ENCODE peak calls at places on chromosomes 11 and 22, in five cellular contexts. H is Peyer's patch, C is thoracic aorta, Q is ovary, T is PC-9. O is an unnamed sample.

GRCh38 chr11:76592961-76593360 is 77.6 kb downstream of the LRRC32 start:
- DNase-seq in H (no peak), C (no peak), Q (no peak), T (no peak), O (no peak)

GRCh38 chr22:30206964-30207363 is 39.6 kb downstream of the LIF start:
- DNase-seq in H (peak), C (no peak), Q (peak), T (peak), O (peak)

GRCh38 chr22:23060612-23061400 is 9.5 kb upstream of the GNAZ start:
- DNase-seq in H (peak), C (no peak), Q (no peak), T (no peak), O (no peak)

GRCh38 chr11:66334605-66335442 is 1.4 kb downstream of the RIN1 start:
- DNase-seq in H (no peak), C (no peak), Q (no peak), T (no peak), O (no peak)

GRCh38 chr11:117834838-117835443 is 10.4 kb upstream of the FXYD2 start:
- DNase-seq in H (peak), C (no peak), Q (no peak), T (no peak), O (no peak)

GRCh38 chr11:17511571-17511970 is 32.6 kb downstream of the USH1C start:
- DNase-seq in H (no peak), C (no peak), Q (no peak), T (no peak), O (peak)

GRCh38 chr11:124581817-124582216 is 12.0 kb downstream of the OR8A1 start:
- DNase-seq in H (no peak), C (no peak), Q (no peak), T (no peak), O (no peak)

GRCh38 chr22:37607912-37608476 is 640 bp upstream of the GGA1 start:
- DNase-seq in H (no peak), C (no peak), Q (no peak), T (peak), O (no peak)

GRCh38 chr22:29043906-29044575 is 17.6 kb downstream of the C22orf31 start:
- DNase-seq in H (no peak), C (no peak), Q (no peak), T (no peak), O (no peak)

GRCh38 chr11:65858354-65859133 is 564 bp upstream of the CFL1 start:
- DNase-seq in H (no peak), C (no peak), Q (no peak), T (no peak), O (no peak)

GRCh38 chr22:21003782-21004181 is 1.9 kb upstream of the THAP7 start:
- DNase-seq in H (no peak), C (no peak), Q (no peak), T (no peak), O (no peak)

GRCh38 chr22:41361716-41362310 is 19.9 kb upstream of the TEF start:
- DNase-seq in H (no peak), C (no peak), Q (no peak), T (no peak), O (no peak)

GRCh38 chr11:62770778-62771143 is 435 bp upstream of the TAF6L start:
- DNase-seq in H (peak), C (no peak), Q (peak), T (peak), O (no peak)

DNA sequence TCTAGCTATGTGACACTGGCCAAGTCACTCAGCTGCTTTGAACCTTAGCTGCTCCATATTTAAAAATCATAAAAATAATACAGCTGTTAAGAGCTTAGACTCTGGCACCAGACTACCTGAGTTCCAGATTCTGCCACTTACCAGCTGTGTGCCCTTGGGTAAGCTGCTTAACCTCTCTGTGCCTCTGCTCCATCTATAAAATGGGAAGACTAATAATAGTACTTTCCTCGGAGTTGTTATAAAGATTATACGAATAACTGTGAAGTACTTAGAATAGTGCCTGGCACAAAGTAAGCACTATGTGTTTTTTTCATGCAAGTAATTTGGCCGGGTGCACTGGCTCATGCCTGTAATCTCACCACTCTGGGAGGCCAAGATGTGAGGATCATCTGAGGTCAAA is 1.4 kb downstream of the HDHD5 start:
- DNase-seq in H (no peak), C (no peak), Q (no peak), T (no peak), O (no peak)
- H3K4me3 ChIP-seq in H (no peak), C (peak), Q (peak), T (peak), O (peak)

GRCh38 chr11:9529333-9529648 is 44.2 kb upstream of the WEE1 start:
- DNase-seq in H (no peak), C (no peak), Q (no peak), T (no peak), O (peak)

GRCh38 chr11:9528573-9529332 is 44.7 kb upstream of the WEE1 start:
- DNase-seq in H (no peak), C (no peak), Q (no peak), T (no peak), O (no peak)

GRCh38 chr11:9528141-9528511 is 45.3 kb upstream of the WEE1 start:
- DNase-seq in H (no peak), C (no peak), Q (no peak), T (no peak), O (no peak)

GRCh38 chr11:9525116-9525515 is 48.4 kb upstream of the WEE1 start:
- DNase-seq in H (no peak), C (no peak), Q (no peak), T (no peak), O (no peak)

GRCh38 chr11:9527481-9528140 is 45.9 kb upstream of the WEE1 start:
- DNase-seq in H (no peak), C (no peak), Q (no peak), T (no peak), O (no peak)
- H3K27ac ChIP-seq in H (peak), C (peak), Q (no peak), T (peak), O (no peak)

DNA sequence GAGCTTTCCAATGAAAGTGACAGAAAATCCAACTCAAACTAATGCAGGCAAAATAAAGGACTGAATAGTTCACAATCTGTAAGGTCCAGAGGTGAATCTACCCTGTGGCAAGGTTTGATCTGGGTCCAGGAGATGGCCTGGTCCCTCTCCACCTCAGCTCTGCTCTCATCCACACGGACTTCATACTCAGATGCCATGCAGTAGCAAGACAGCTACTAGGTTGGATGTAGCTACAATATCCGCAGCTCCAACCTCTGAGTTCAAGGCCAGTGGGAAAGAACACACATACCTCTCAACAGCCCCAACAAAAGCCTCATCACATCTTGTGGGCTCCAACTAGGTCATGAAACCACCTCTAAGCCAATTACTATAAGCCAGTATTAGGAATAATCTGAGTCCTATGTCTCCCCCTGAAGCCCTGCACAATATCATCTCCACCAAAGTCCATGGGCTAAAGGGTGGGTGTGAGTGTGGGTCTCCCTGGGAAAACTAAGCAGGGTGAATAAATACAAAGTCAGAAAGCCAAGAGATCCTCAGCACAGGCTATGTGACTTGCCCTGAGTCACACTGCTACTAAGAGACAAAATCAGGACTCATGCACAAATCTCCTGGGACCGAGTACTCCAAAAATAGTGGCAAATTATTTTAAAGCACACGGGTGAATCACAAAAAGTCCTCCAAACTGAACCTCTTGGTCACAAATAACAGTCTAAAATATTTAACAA is 78.8 kb downstream of the LARGE1 start:
- DNase-seq in H (no peak), C (no peak), Q (no peak), T (no peak), O (no peak)
- H3K4me3 ChIP-seq in H (no peak), C (peak), Q (no peak), T (no peak), O (no peak)

GRCh38 chr11:109788969-109789490 is 304.2 kb upstream of the ZC3H12C start:
- DNase-seq in H (no peak), C (no peak), Q (no peak), T (no peak), O (no peak)

GRCh38 chr11:109784536-109784935 is 308.7 kb upstream of the ZC3H12C start:
- DNase-seq in H (no peak), C (no peak), Q (no peak), T (no peak), O (no peak)

GRCh38 chr11:109785714-109786113 is 307.5 kb upstream of the ZC3H12C start:
- DNase-seq in H (no peak), C (no peak), Q (no peak), T (no peak), O (no peak)

GRCh38 chr11:109783017-109783416 is 310.2 kb upstream of the ZC3H12C start:
- DNase-seq in H (no peak), C (no peak), Q (no peak), T (no peak), O (no peak)

DNA sequence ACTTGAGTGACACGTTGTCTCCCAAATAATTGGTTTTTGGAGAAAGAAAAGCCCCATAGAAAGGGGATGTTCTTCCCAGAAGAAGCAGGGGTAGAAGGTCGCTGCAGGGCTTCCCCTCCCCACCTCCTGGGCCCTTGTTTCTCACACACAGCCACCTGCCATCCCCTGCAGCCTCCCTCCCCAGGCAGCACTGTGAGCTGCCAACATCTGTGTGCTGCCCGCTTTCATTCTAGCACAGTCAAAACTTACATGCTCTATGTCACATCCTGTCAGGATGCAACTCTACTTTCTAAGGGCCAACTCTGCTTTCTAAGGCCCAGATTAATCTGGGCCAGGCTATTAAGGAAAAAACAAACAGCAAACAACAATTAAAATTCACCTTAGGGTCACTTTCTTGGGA is 309.4 kb upstream of the ZC3H12C start:
- DNase-seq in H (no peak), C (no peak), Q (no peak), T (no peak), O (no peak)
- H3K27ac ChIP-seq in H (no peak), C (no peak), Q (no peak), T (no peak), O (no peak)

GRCh38 chr11:109914038-109914437 is 179.2 kb upstream of the ZC3H12C start:
- DNase-seq in H (no peak), C (no peak), Q (no peak), T (peak), O (no peak)

GRCh38 chr11:109911488-109911887 is 181.7 kb upstream of the ZC3H12C start:
- DNase-seq in H (no peak), C (no peak), Q (no peak), T (no peak), O (no peak)

DNA sequence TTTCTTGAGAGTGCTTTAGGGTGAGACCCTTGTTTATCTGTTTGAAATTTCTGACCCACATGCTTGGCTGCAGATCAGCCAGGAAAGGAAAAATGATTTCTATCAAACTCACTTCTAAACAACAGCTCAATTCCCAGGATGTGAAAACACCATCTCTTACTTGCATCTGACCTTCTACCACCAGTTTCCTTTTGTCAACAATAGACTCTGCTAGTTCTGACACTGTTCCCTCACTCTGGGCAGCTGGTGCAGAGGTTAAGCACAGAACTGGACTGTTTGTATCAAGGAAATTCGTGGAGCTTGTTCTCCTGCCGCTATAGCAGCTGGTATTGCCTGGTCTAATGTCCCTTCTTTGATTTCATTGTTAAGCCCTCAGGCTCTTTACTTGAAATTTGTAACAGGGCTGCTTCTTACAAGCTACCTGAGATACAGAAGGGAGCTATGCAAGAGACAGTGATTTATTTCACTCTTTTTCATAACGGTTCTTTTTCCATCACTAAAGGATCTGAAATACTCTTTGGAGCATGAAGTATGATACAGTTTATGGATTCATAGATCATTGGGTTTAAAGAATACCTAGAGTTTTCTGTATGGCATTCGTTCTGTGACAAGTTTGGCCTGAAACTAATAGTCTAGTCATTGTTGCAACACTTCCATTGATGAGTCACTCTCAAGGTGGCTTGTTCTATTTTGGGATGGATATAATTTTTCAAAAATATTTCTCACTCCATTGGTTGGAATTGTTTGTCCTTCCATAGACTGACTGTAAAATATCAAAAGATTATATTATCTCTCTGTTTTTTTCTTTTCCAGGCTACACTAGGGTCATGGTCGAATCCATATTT is 178.2 kb upstream of the ZC3H12C start:
- DNase-seq in H (no peak), C (no peak), Q (no peak), T (peak), O (no peak)
- H3K4me3 ChIP-seq in H (no peak), C (no peak), Q (no peak), T (peak), O (no peak)